ENCODE peak calls at places on chromosomes 12 and 14, in ten cellular contexts. One of them, this sample, is unnamed.

GRCh38 chr14:48805315-48805714 is 780.9 kb downstream of the RPS29 start:
- DNase-seq in CD8-positive, alpha-beta T cell: no peak
- DNase-seq in cardiac muscle cell: no peak
- DNase-seq in OCI-LY7: no peak
- DNase-seq in pancreas: no peak
- DNase-seq in mammary epithelial cell: no peak
- DNase-seq in HCT116: no peak
- DNase-seq in fibroblast of lung: no peak
- DNase-seq in Panc1: no peak
- DNase-seq in upper lobe of right lung: no peak
- DNase-seq in this sample: no peak

GRCh38 chr14:100432652-100433427 is 109.7 kb downstream of the SLC25A47 start:
- DNase-seq in upper lobe of right lung: no peak
- DNase-seq in Panc1: no peak
- DNase-seq in cardiac muscle cell: no peak
- DNase-seq in fibroblast of lung: no peak
- DNase-seq in mammary epithelial cell: no peak
- DNase-seq in HCT116: no peak
- DNase-seq in OCI-LY7: no peak
- DNase-seq in pancreas: no peak
- DNase-seq in CD8-positive, alpha-beta T cell: no peak
- DNase-seq in this sample: no peak

GRCh38 chr14:70234066-70234950 is 45.6 kb upstream of the SLC8A3 start:
- DNase-seq in fibroblast of lung: no peak
- DNase-seq in OCI-LY7: no peak
- DNase-seq in cardiac muscle cell: no peak
- DNase-seq in mammary epithelial cell: no peak
- DNase-seq in CD8-positive, alpha-beta T cell: no peak
- DNase-seq in upper lobe of right lung: no peak
- DNase-seq in Panc1: no peak
- DNase-seq in HCT116: no peak
- DNase-seq in pancreas: no peak
- DNase-seq in this sample: no peak

GRCh38 chr12:109720152-109720855 is 6.7 kb downstream of the FAM222A start:
- DNase-seq in Panc1: no peak
- DNase-seq in upper lobe of right lung: no peak
- DNase-seq in mammary epithelial cell: no peak
- DNase-seq in HCT116: no peak
- DNase-seq in pancreas: no peak
- DNase-seq in fibroblast of lung: no peak
- DNase-seq in OCI-LY7: no peak
- DNase-seq in cardiac muscle cell: no peak
- DNase-seq in CD8-positive, alpha-beta T cell: no peak
- DNase-seq in this sample: no peak

GRCh38 chr14:31300296-31300695 is 92.7 kb upstream of the HECTD1 start:
- DNase-seq in Panc1: no peak
- DNase-seq in fibroblast of lung: no peak
- DNase-seq in pancreas: no peak
- DNase-seq in cardiac muscle cell: no peak
- DNase-seq in upper lobe of right lung: no peak
- DNase-seq in OCI-LY7: no peak
- DNase-seq in mammary epithelial cell: no peak
- DNase-seq in CD8-positive, alpha-beta T cell: no peak
- DNase-seq in HCT116: no peak
- DNase-seq in this sample: no peak

GRCh38 chr12:107127482-107128185 is 34.3 kb upstream of the CRY1 start:
- DNase-seq in Panc1: no peak
- DNase-seq in cardiac muscle cell: no peak
- DNase-seq in fibroblast of lung: no peak
- DNase-seq in OCI-LY7: no peak
- DNase-seq in HCT116: no peak
- DNase-seq in mammary epithelial cell: no peak
- DNase-seq in upper lobe of right lung: no peak
- DNase-seq in CD8-positive, alpha-beta T cell: no peak
- DNase-seq in pancreas: no peak
- DNase-seq in this sample: no peak

GRCh38 chr14:96584199-96584906 is 82.2 kb downstream of the PAPOLA start:
- DNase-seq in mammary epithelial cell: peak; percentile 29
- DNase-seq in pancreas: peak; percentile 52
- DNase-seq in fibroblast of lung: peak; percentile 35
- DNase-seq in HCT116: peak; percentile 33
- DNase-seq in OCI-LY7: peak; percentile 52
- DNase-seq in cardiac muscle cell: peak; percentile 27
- DNase-seq in Panc1: peak; percentile 13
- DNase-seq in upper lobe of right lung: peak; percentile 64
- DNase-seq in CD8-positive, alpha-beta T cell: peak; percentile 4
- DNase-seq in this sample: no peak

GRCh38 chr12:121538699-121539061 is 42.1 kb downstream of the KDM2B start:
- DNase-seq in OCI-LY7: peak; percentile 35
- DNase-seq in upper lobe of right lung: no peak
- DNase-seq in HCT116: peak; percentile 75
- DNase-seq in fibroblast of lung: peak; percentile 18
- DNase-seq in pancreas: peak; percentile 36
- DNase-seq in cardiac muscle cell: no peak
- DNase-seq in CD8-positive, alpha-beta T cell: no peak
- DNase-seq in mammary epithelial cell: no peak
- DNase-seq in Panc1: no peak
- DNase-seq in this sample: no peak

GRCh38 chr14:101704140-101704539 is 57.4 kb upstream of the PPP2R5C start:
- DNase-seq in Panc1: no peak
- DNase-seq in CD8-positive, alpha-beta T cell: no peak
- DNase-seq in cardiac muscle cell: no peak
- DNase-seq in pancreas: no peak
- DNase-seq in HCT116: no peak
- DNase-seq in upper lobe of right lung: no peak
- DNase-seq in OCI-LY7: no peak
- DNase-seq in fibroblast of lung: no peak
- DNase-seq in mammary epithelial cell: no peak
- DNase-seq in this sample: no peak

GRCh38 chr12:4477133-4477532 is 31.5 kb upstream of the FGF6 start:
- DNase-seq in pancreas: no peak
- DNase-seq in CD8-positive, alpha-beta T cell: no peak
- DNase-seq in cardiac muscle cell: peak; percentile 9
- DNase-seq in OCI-LY7: no peak
- DNase-seq in HCT116: no peak
- DNase-seq in upper lobe of right lung: no peak
- DNase-seq in Panc1: no peak
- DNase-seq in mammary epithelial cell: peak; percentile 68
- DNase-seq in fibroblast of lung: no peak
- DNase-seq in this sample: no peak

GRCh38 chr12:96368687-96369086 is 31.6 kb downstream of the CDK17 start:
- DNase-seq in pancreas: no peak
- DNase-seq in upper lobe of right lung: no peak
- DNase-seq in CD8-positive, alpha-beta T cell: no peak
- DNase-seq in cardiac muscle cell: no peak
- DNase-seq in fibroblast of lung: no peak
- DNase-seq in HCT116: no peak
- DNase-seq in OCI-LY7: no peak
- DNase-seq in Panc1: no peak
- DNase-seq in mammary epithelial cell: no peak
- DNase-seq in this sample: no peak

GRCh38 chr14:77124345-77125274 is 17.0 kb downstream of the ZDHHC22 start:
- DNase-seq in CD8-positive, alpha-beta T cell: peak; percentile 25
- DNase-seq in cardiac muscle cell: peak; percentile 49
- DNase-seq in fibroblast of lung: peak; percentile 17
- DNase-seq in OCI-LY7: peak; percentile 51
- DNase-seq in pancreas: peak; percentile 45
- DNase-seq in upper lobe of right lung: peak; percentile 74
- DNase-seq in Panc1: no peak
- DNase-seq in mammary epithelial cell: peak; percentile 8
- DNase-seq in HCT116: no peak
- DNase-seq in this sample: peak; percentile 49

GRCh38 chr12:54412786-54413185 is 6.3 kb downstream of the ITGA5 start:
- DNase-seq in Panc1: no peak
- DNase-seq in OCI-LY7: no peak
- DNase-seq in mammary epithelial cell: no peak
- DNase-seq in pancreas: no peak
- DNase-seq in CD8-positive, alpha-beta T cell: no peak
- DNase-seq in HCT116: no peak
- DNase-seq in cardiac muscle cell: no peak
- DNase-seq in upper lobe of right lung: no peak
- DNase-seq in fibroblast of lung: no peak
- DNase-seq in this sample: no peak

GRCh38 chr12:93572712-93573551 is 457 bp downstream of the SOCS2 start:
- DNase-seq in fibroblast of lung: peak; percentile 56
- DNase-seq in cardiac muscle cell: peak; percentile 48
- DNase-seq in mammary epithelial cell: peak; percentile 15
- DNase-seq in HCT116: no peak
- DNase-seq in Panc1: no peak
- DNase-seq in CD8-positive, alpha-beta T cell: peak; percentile 16
- DNase-seq in upper lobe of right lung: peak; percentile 68
- DNase-seq in OCI-LY7: no peak
- DNase-seq in pancreas: no peak
- DNase-seq in this sample: peak; percentile 16

GRCh38 chr12:6887460-6887859 is 14.4 kb upstream of the SPSB2 start:
- DNase-seq in cardiac muscle cell: no peak
- DNase-seq in OCI-LY7: no peak
- DNase-seq in pancreas: no peak
- DNase-seq in Panc1: no peak
- DNase-seq in fibroblast of lung: no peak
- DNase-seq in CD8-positive, alpha-beta T cell: no peak
- DNase-seq in HCT116: no peak
- DNase-seq in mammary epithelial cell: no peak
- DNase-seq in upper lobe of right lung: peak; percentile 76
- DNase-seq in this sample: no peak

GRCh38 chr12:52005903-52006703 is 643 bp upstream of the TAMALIN start:
- DNase-seq in Panc1: no peak
- DNase-seq in HCT116: no peak
- DNase-seq in fibroblast of lung: no peak
- DNase-seq in CD8-positive, alpha-beta T cell: no peak
- DNase-seq in mammary epithelial cell: no peak
- DNase-seq in pancreas: no peak
- DNase-seq in cardiac muscle cell: peak; percentile 37
- DNase-seq in upper lobe of right lung: peak; percentile 87
- DNase-seq in OCI-LY7: peak; percentile 61
- DNase-seq in this sample: no peak

GRCh38 chr12:107660230-107660629 is 25.4 kb upstream of the PWP1 start:
- DNase-seq in upper lobe of right lung: no peak
- DNase-seq in pancreas: no peak
- DNase-seq in cardiac muscle cell: no peak
- DNase-seq in fibroblast of lung: no peak
- DNase-seq in HCT116: no peak
- DNase-seq in CD8-positive, alpha-beta T cell: no peak
- DNase-seq in OCI-LY7: no peak
- DNase-seq in mammary epithelial cell: no peak
- DNase-seq in Panc1: no peak
- DNase-seq in this sample: no peak

DNA sequence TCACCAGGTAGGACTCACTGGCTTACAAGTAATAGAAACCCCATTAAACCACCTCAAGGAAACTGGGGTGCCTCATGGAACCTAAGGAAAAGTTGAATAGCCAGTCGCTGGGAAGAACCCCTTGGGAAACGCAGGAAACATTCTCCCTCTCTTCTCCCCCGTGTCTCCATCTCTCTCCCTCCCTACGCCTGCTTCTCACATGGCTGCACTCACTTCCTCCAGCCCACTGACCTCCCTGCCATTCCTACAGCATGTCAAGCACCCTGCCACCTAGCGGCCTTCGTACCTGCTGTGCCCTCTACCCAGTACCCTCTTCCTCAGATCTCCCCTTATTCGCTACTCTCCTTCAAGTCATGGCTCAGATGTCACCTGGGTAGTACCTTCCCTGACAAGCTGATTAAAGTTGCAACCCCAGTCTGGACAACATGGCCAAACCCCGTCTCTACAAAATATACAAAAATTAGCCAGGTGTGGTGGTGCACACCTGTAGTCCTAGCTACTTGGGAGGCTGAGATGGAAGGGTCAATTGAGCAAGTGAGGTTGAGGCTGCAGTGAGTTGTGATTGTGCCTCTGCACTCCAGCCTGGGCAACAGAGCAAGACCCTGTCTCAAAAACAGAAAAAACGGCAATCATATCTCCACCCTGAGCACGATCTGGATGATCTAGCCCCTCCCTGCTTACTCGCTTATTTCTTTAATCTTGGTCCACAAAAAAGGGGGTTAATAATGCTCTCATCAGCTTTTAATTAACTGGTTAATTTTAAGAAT is 6.4 kb upstream of the DTX1 start:
- DNase-seq in HCT116: peak; percentile 15
- DNase-seq in mammary epithelial cell: no peak
- DNase-seq in Panc1: no peak
- DNase-seq in cardiac muscle cell: peak; percentile 34
- DNase-seq in OCI-LY7: peak; percentile 85
- DNase-seq in CD8-positive, alpha-beta T cell: no peak
- DNase-seq in fibroblast of lung: no peak
- DNase-seq in pancreas: no peak
- DNase-seq in upper lobe of right lung: peak; percentile 65
- DNase-seq in this sample: no peak
- TF ChIP-seq CTCF in HCT116: peak; percentile 42
- TF ChIP-seq CTCF in mammary epithelial cell: no peak
- TF ChIP-seq CTCF in Panc1: peak; percentile 74
- TF ChIP-seq CTCF in cardiac muscle cell: peak; percentile 31
- TF ChIP-seq CTCF in OCI-LY7: peak; percentile 87
- TF ChIP-seq CTCF in CD8-positive, alpha-beta T cell: no peak
- TF ChIP-seq CTCF in fibroblast of lung: no peak
- TF ChIP-seq CTCF in pancreas: no peak
- TF ChIP-seq CTCF in upper lobe of right lung: no peak
- TF ChIP-seq CTCF in this sample: no peak

GRCh38 chr14:104304451-104305351 is 166.3 kb downstream of the KIF26A start:
- DNase-seq in OCI-LY7: no peak
- DNase-seq in CD8-positive, alpha-beta T cell: no peak
- DNase-seq in upper lobe of right lung: no peak
- DNase-seq in fibroblast of lung: no peak
- DNase-seq in cardiac muscle cell: no peak
- DNase-seq in mammary epithelial cell: no peak
- DNase-seq in HCT116: no peak
- DNase-seq in Panc1: no peak
- DNase-seq in pancreas: no peak
- DNase-seq in this sample: no peak
- H3K9me3 ChIP-seq in OCI-LY7: no peaks in the 10 kb centered on the region
- H3K9me3 ChIP-seq in CD8-positive, alpha-beta T cell: no peaks in the 10 kb centered on the region
- H3K9me3 ChIP-seq in upper lobe of right lung: no peaks in the 10 kb centered on the region
- H3K9me3 ChIP-seq in fibroblast of lung: no peaks in the 10 kb centered on the region
- H3K9me3 ChIP-seq in cardiac muscle cell: no peaks in the 10 kb centered on the region
- H3K9me3 ChIP-seq in mammary epithelial cell: peaks cover 34% of the 10 kb centered on the region
- H3K9me3 ChIP-seq in HCT116: no peaks in the 10 kb centered on the region
- H3K9me3 ChIP-seq in Panc1: no peaks in the 10 kb centered on the region
- H3K9me3 ChIP-seq in pancreas: no peaks in the 10 kb centered on the region
- H3K9me3 ChIP-seq in this sample: no peaks in the 10 kb centered on the region

GRCh38 chr14:68199465-68200145 is 380.0 kb downstream of the RAD51B start:
- DNase-seq in cardiac muscle cell: peak; percentile 97
- DNase-seq in fibroblast of lung: peak; percentile 90
- DNase-seq in Panc1: no peak
- DNase-seq in pancreas: no peak
- DNase-seq in CD8-positive, alpha-beta T cell: no peak
- DNase-seq in OCI-LY7: no peak
- DNase-seq in upper lobe of right lung: no peak
- DNase-seq in HCT116: no peak
- DNase-seq in mammary epithelial cell: no peak
- DNase-seq in this sample: no peak
- TF ChIP-seq CTCF in cardiac muscle cell: peak; percentile 29
- TF ChIP-seq CTCF in fibroblast of lung: no peak
- TF ChIP-seq CTCF in Panc1: no peak
- TF ChIP-seq CTCF in pancreas: no peak
- TF ChIP-seq CTCF in CD8-positive, alpha-beta T cell: no peak
- TF ChIP-seq CTCF in OCI-LY7: no peak
- TF ChIP-seq CTCF in upper lobe of right lung: no peak
- TF ChIP-seq CTCF in HCT116: no peak
- TF ChIP-seq CTCF in mammary epithelial cell: no peak
- TF ChIP-seq CTCF in this sample: no peak

GRCh38 chr14:27181304-27181703 is 583.5 kb upstream of the NOVA1 start:
- DNase-seq in OCI-LY7: no peak
- DNase-seq in pancreas: no peak
- DNase-seq in Panc1: no peak
- DNase-seq in CD8-positive, alpha-beta T cell: no peak
- DNase-seq in cardiac muscle cell: no peak
- DNase-seq in upper lobe of right lung: no peak
- DNase-seq in fibroblast of lung: no peak
- DNase-seq in mammary epithelial cell: no peak
- DNase-seq in HCT116: no peak
- DNase-seq in this sample: no peak
- H3K9me3 ChIP-seq in OCI-LY7: peaks cover 28% of the 10 kb centered on the region
- H3K9me3 ChIP-seq in pancreas: no peaks in the 10 kb centered on the region
- H3K9me3 ChIP-seq in Panc1: no peaks in the 10 kb centered on the region
- H3K9me3 ChIP-seq in CD8-positive, alpha-beta T cell: no peaks in the 10 kb centered on the region
- H3K9me3 ChIP-seq in cardiac muscle cell: no peaks in the 10 kb centered on the region
- H3K9me3 ChIP-seq in upper lobe of right lung: no peaks in the 10 kb centered on the region
- H3K9me3 ChIP-seq in fibroblast of lung: no peaks in the 10 kb centered on the region
- H3K9me3 ChIP-seq in mammary epithelial cell: peaks cover 19% of the 10 kb centered on the region
- H3K9me3 ChIP-seq in HCT116: peaks cover 49% of the 10 kb centered on the region
- H3K9me3 ChIP-seq in this sample: no peaks in the 10 kb centered on the region

This sample was measured in CD4-positive, alpha-beta T cell.